ENCODE peak calls at places on chromosomes 4 and X, in five cellular contexts. One of them, this sample, is unnamed.

GRCh38 chr4:94595880-94596483 is 144.2 kb downstream of the PDLIM5 start:
- DNase-seq in stomach: no peak
- DNase-seq in lower leg skin: no peak
- DNase-seq in suprapubic skin: no peak
- DNase-seq in transverse colon: no peak
- DNase-seq in this sample: no peak

GRCh38 chr4:76198411-76199237 is 15.0 kb downstream of the SCARB2 start:
- DNase-seq in stomach: peak
- DNase-seq in lower leg skin: peak
- DNase-seq in suprapubic skin: no peak
- DNase-seq in transverse colon: peak
- DNase-seq in this sample: peak

GRCh38 chrX:21659320-21659719 is 1.2 kb upstream of the KLHL34 start:
- DNase-seq in stomach: no peak
- DNase-seq in lower leg skin: no peak
- DNase-seq in suprapubic skin: no peak
- DNase-seq in transverse colon: no peak
- DNase-seq in this sample: no peak

GRCh38 chrX:18290200-18290599 is 64.3 kb downstream of the SCML2 start:
- DNase-seq in stomach: no peak
- DNase-seq in lower leg skin: no peak
- DNase-seq in suprapubic skin: no peak
- DNase-seq in transverse colon: no peak
- DNase-seq in this sample: no peak

GRCh38 chr4:25703731-25704388 is 48.2 kb downstream of the SLC34A2 start:
- DNase-seq in stomach: no peak
- DNase-seq in lower leg skin: no peak
- DNase-seq in suprapubic skin: no peak
- DNase-seq in transverse colon: no peak
- DNase-seq in this sample: no peak

GRCh38 chr4:29900336-29900735 is 819.8 kb upstream of the PCDH7 start:
- DNase-seq in stomach: no peak
- DNase-seq in lower leg skin: no peak
- DNase-seq in suprapubic skin: no peak
- DNase-seq in transverse colon: no peak
- DNase-seq in this sample: no peak

GRCh38 chr4:189059996-189060570 is 880.6 kb upstream of the FRG1 start:
- DNase-seq in stomach: no peak
- DNase-seq in lower leg skin: no peak
- DNase-seq in suprapubic skin: no peak
- DNase-seq in transverse colon: no peak
- DNase-seq in this sample: no peak

GRCh38 chrX:131752493-131753198 is 208.8 kb downstream of the OR13H1 start:
- DNase-seq in stomach: peak
- DNase-seq in lower leg skin: no peak
- DNase-seq in suprapubic skin: peak
- DNase-seq in transverse colon: peak
- DNase-seq in this sample: no peak

GRCh38 chr4:73189274-73189810 is 69.3 kb downstream of the ANKRD17 start:
- DNase-seq in stomach: no peak
- DNase-seq in lower leg skin: no peak
- DNase-seq in suprapubic skin: no peak
- DNase-seq in transverse colon: no peak
- DNase-seq in this sample: no peak

GRCh38 chr4:121721700-121722099 is 24.9 kb upstream of the ANXA5 start:
- DNase-seq in stomach: no peak
- DNase-seq in lower leg skin: no peak
- DNase-seq in suprapubic skin: no peak
- DNase-seq in transverse colon: no peak
- DNase-seq in this sample: no peak

GRCh38 chr4:8270912-8271815 is 1.6 kb downstream of the HTRA3 start:
- DNase-seq in stomach: no peak
- DNase-seq in lower leg skin: no peak
- DNase-seq in suprapubic skin: no peak
- DNase-seq in transverse colon: no peak
- DNase-seq in this sample: no peak

GRCh38 chrX:151393514-151393913 is 3.5 kb upstream of the VMA21 start:
- DNase-seq in stomach: no peak
- DNase-seq in lower leg skin: no peak
- DNase-seq in suprapubic skin: no peak
- DNase-seq in transverse colon: no peak
- DNase-seq in this sample: no peak

GRCh38 chrX:140912606-140913005 is 89.8 kb upstream of the SPANXB1 start:
- DNase-seq in stomach: no peak
- DNase-seq in lower leg skin: no peak
- DNase-seq in suprapubic skin: no peak
- DNase-seq in transverse colon: no peak
- DNase-seq in this sample: no peak

GRCh38 chr4:156971623-156972369 is at the start of gene PDGFC:
- DNase-seq in stomach: peak
- DNase-seq in lower leg skin: peak
- DNase-seq in suprapubic skin: peak
- DNase-seq in transverse colon: peak
- DNase-seq in this sample: peak

GRCh38 chrX:39427492-39428289 is 626.4 kb downstream of the MID1IP1 start:
- DNase-seq in stomach: no peak
- DNase-seq in lower leg skin: no peak
- DNase-seq in suprapubic skin: no peak
- DNase-seq in transverse colon: no peak
- DNase-seq in this sample: no peak

GRCh38 chrX:54182194-54182863 is 725 bp downstream of the FAM120C start:
- DNase-seq in stomach: peak
- DNase-seq in lower leg skin: peak
- DNase-seq in suprapubic skin: peak
- DNase-seq in transverse colon: peak
- DNase-seq in this sample: peak
- TF ChIP-seq POLR2A in stomach: no peak
- TF ChIP-seq POLR2A in lower leg skin: no peak
- TF ChIP-seq POLR2A in suprapubic skin: no peak
- TF ChIP-seq POLR2A in transverse colon: no peak
- TF ChIP-seq POLR2A in this sample: no peak

GRCh38 chrX:153297376-153297775 is 24.2 kb downstream of the PNMA6F start:
- DNase-seq in stomach: no peak
- DNase-seq in lower leg skin: no peak
- DNase-seq in suprapubic skin: no peak
- DNase-seq in transverse colon: no peak
- DNase-seq in this sample: no peak
- TF ChIP-seq POLR2A in stomach: no peak
- TF ChIP-seq POLR2A in lower leg skin: no peak
- TF ChIP-seq POLR2A in suprapubic skin: no peak
- TF ChIP-seq POLR2A in transverse colon: no peak
- TF ChIP-seq POLR2A in this sample: no peak

DNA sequence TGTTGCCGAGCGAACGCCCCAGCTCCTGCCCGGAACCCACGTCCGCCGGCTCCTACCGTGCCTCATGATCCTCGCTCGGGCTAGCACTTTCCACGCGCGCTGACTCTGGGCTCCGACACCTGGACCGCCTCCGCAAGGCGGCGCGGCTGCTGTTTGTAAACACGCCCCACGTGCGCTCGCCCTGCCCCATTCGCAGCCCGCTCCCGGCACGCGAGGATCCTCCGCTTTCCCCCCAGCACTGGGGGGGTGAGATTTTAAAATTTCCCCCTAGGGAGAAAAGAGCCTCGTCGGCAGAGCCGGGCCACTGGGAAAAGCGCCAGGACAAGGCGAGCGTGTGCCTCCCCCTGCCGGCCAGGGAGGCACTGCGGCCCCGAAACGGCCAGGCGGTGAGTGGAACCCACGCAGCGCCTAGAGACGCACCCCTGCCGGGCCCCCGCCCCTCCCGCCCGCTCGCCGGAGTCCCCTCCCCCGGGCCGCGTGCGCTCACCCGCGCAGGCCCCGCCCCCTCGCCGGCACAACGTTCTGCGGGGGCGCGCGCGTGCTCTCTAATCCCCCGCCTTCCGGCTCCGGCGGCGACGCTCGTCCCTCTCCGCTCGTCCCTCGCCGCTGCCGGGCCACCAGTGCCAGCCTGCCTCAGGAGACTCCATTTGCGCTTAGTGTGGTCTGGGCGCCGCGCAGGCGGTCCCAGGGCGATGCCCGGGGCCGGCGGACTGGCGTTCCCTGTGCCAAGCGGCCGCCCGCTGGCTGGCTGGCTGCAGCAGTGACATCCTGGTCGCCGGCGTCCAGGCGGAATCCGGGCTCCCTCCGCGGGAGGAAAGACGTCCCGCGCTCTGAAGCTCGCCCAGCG is at the start of gene TIGD2:
- DNase-seq in stomach: peak
- DNase-seq in lower leg skin: peak
- DNase-seq in suprapubic skin: peak
- DNase-seq in transverse colon: peak
- DNase-seq in this sample: peak
- TF ChIP-seq POLR2A in stomach: no peak
- TF ChIP-seq POLR2A in lower leg skin: no peak
- TF ChIP-seq POLR2A in suprapubic skin: peak
- TF ChIP-seq POLR2A in transverse colon: peak
- TF ChIP-seq POLR2A in this sample: peak

DNA sequence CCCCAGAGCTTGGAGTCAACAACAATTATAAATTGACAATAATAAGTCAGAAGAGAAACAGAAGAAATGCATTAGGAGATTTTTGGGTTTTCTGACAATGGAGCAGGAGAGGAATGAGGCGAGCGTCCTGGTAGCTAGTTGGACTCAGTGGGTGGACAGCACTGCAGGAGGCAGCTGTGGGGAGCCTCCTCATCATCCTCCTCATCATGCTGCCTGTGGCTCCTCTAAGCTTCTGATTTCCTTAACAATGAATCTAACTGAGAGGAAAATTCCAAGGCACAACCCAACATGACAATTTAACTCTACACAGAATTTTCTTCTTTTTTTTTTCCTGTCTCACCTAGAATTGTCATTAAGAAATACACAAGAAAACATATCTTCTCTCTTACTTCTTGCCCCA is 357.1 kb upstream of the NOCT start:
- DNase-seq in stomach: no peak
- DNase-seq in lower leg skin: no peak
- DNase-seq in suprapubic skin: no peak
- DNase-seq in transverse colon: no peak
- DNase-seq in this sample: no peak
- TF ChIP-seq POLR2A in stomach: no peak
- TF ChIP-seq POLR2A in lower leg skin: no peak
- TF ChIP-seq POLR2A in suprapubic skin: no peak
- TF ChIP-seq POLR2A in transverse colon: no peak
- TF ChIP-seq POLR2A in this sample: no peak

GRCh38 chr4:183505556-183506388 is 914 bp downstream of the ING2 start:
- DNase-seq in stomach: peak
- DNase-seq in lower leg skin: peak
- DNase-seq in suprapubic skin: peak
- DNase-seq in transverse colon: peak
- DNase-seq in this sample: peak
- TF ChIP-seq POLR2A in stomach: no peak
- TF ChIP-seq POLR2A in lower leg skin: no peak
- TF ChIP-seq POLR2A in suprapubic skin: peak
- TF ChIP-seq POLR2A in transverse colon: peak
- TF ChIP-seq POLR2A in this sample: peak

GRCh38 chr4:100516225-100516624 is 1.6 kb downstream of the EMCN start:
- DNase-seq in stomach: no peak
- DNase-seq in lower leg skin: no peak
- DNase-seq in suprapubic skin: no peak
- DNase-seq in transverse colon: no peak
- DNase-seq in this sample: no peak

GRCh38 chr4:100511906-100512305 is 5.9 kb downstream of the EMCN start:
- DNase-seq in stomach: no peak
- DNase-seq in lower leg skin: no peak
- DNase-seq in suprapubic skin: no peak
- DNase-seq in transverse colon: no peak
- DNase-seq in this sample: no peak

GRCh38 chr4:100519205-100519604 is 1.4 kb upstream of the EMCN start:
- DNase-seq in stomach: no peak
- DNase-seq in lower leg skin: no peak
- DNase-seq in suprapubic skin: no peak
- DNase-seq in transverse colon: no peak
- DNase-seq in this sample: no peak

GRCh38 chr4:100517864-100518341 is at the start of gene EMCN:
- DNase-seq in stomach: no peak
- DNase-seq in lower leg skin: no peak
- DNase-seq in suprapubic skin: no peak
- DNase-seq in transverse colon: no peak
- DNase-seq in this sample: no peak
- TF ChIP-seq POLR2A in stomach: no peak
- TF ChIP-seq POLR2A in lower leg skin: no peak
- TF ChIP-seq POLR2A in suprapubic skin: no peak
- TF ChIP-seq POLR2A in transverse colon: no peak
- TF ChIP-seq POLR2A in this sample: no peak

GRCh38 chrX:153956044-153956907 is 11.8 kb upstream of the RENBP start:
- DNase-seq in stomach: no peak
- DNase-seq in lower leg skin: no peak
- DNase-seq in suprapubic skin: no peak
- DNase-seq in transverse colon: no peak
- DNase-seq in this sample: no peak
- TF ChIP-seq POLR2A in stomach: no peak
- TF ChIP-seq POLR2A in lower leg skin: no peak
- TF ChIP-seq POLR2A in suprapubic skin: no peak
- TF ChIP-seq POLR2A in transverse colon: no peak
- TF ChIP-seq POLR2A in this sample: no peak

DNA sequence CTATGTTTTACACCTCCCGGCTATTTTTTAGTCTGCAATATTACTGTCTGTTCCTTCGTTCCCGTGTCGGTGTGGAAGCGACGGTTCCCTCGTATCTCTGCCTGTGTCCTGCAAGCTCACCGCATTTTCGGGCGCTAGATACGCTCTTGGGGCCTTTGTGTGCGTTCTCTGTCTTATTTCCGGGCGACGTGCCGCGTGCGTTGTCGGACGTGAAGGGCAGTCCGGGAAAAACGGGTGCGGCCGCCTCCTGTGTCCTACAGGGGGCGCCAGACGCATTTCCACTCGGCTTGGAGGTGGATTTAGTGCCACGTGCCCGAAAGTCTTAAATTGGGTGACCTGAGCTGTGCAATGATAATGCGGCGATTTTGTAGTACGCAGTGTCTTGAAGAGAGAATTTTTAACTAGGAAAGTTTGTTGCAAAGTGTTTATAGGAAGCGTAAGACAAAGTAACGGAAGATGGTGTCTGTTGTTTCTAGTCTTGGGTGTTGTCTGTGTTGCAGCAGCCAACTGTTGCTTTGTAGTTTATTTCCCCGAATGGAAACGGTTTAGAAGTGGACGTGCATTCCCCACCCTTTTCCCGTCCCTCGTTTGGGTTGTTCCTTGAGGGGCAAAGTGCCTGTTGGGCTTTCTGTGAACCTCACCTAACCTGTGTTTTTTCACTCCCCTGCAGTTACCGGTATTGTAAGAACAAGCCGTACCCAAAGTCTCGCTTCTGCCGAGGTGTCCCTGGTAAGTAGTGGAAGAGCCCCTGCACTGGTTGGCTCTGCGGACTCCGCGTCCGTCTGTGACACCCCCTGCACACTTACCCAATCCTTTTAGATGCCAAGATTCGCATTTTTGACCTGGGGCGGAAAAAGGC is 720 bp downstream of the RPL10 start:
- DNase-seq in stomach: peak
- DNase-seq in lower leg skin: peak
- DNase-seq in suprapubic skin: peak
- DNase-seq in transverse colon: peak
- DNase-seq in this sample: peak
- TF ChIP-seq POLR2A in stomach: no peak
- TF ChIP-seq POLR2A in lower leg skin: no peak
- TF ChIP-seq POLR2A in suprapubic skin: no peak
- TF ChIP-seq POLR2A in transverse colon: no peak
- TF ChIP-seq POLR2A in this sample: no peak

This sample was measured in esophagus muscularis mucosa.